ENCODE peak calls at places on chromosomes 5 and 9, in ten cellular contexts. Q is choroid plexus epithelial cell, Z is IMR-90, V is BJ, M is cardiac fibroblast, P is cardiac muscle cell, X is gastrocnemius medialis, H is PC-9, Y is left lung, L is psoas muscle. U is an unnamed sample.

GRCh38 chr5:115557667-115558387 is 13.3 kb upstream of the FEM1C start:
- DNase-seq in Q (peak; percentile 58), Z (no peak), V (no peak), M (peak; percentile 44), P (no peak), X (no peak), H (no peak), Y (no peak), L (no peak), U (no peak)

GRCh38 chr9:16505159-16505558 is 365.3 kb downstream of the BNC2 start:
- DNase-seq in Q (peak; percentile 75), Z (peak; percentile 80), V (no peak), M (peak; percentile 53), P (peak; percentile 52), X (no peak), H (peak; percentile 12), Y (no peak), L (no peak), U (no peak)

GRCh38 chr5:171310816-171311697 is 2.0 kb downstream of the TLX3 start:
- DNase-seq in Q (peak; percentile 47), Z (peak; percentile 39), V (no peak), M (peak; percentile 32), P (peak; percentile 40), X (no peak), H (peak; percentile 25), Y (no peak), L (no peak), U (no peak)

GRCh38 chr5:75668988-75669760 is 48.1 kb downstream of the POC5 start:
- DNase-seq in Q (peak; percentile 44), Z (peak; percentile 18), V (no peak), M (peak; percentile 21), P (peak; percentile 40), X (no peak), H (peak; percentile 31), Y (peak; percentile 44), L (peak; percentile 26), U (peak; percentile 88)

GRCh38 chr5:169647566-169647965 is 10.5 kb downstream of the DOCK2 start:
- DNase-seq in Q (peak; percentile 9), Z (no peak), V (no peak), M (no peak), P (no peak), X (no peak), H (no peak), Y (no peak), L (no peak), U (peak; percentile 71)

GRCh38 chr5:135437796-135438560 is 9.2 kb downstream of the DCANP1 start:
- DNase-seq in Q (peak; percentile 96), Z (peak; percentile 96), V (peak; percentile 78), M (peak; percentile 90), P (peak; percentile 90), X (peak; percentile 93), H (peak; percentile 86), Y (peak; percentile 81), L (peak; percentile 82), U (no peak)

GRCh38 chr5:180126716-180127681 is 55.4 kb upstream of the RNF130 start:
- DNase-seq in Q (peak; percentile 16), Z (no peak), V (no peak), M (peak; percentile 19), P (peak; percentile 23), X (no peak), H (peak; percentile 61), Y (no peak), L (no peak), U (no peak)

GRCh38 chr9:95724253-95724991 is 151.1 kb upstream of the ERCC6L2 start:
- DNase-seq in Q (no peak), Z (no peak), V (no peak), M (no peak), P (no peak), X (no peak), H (no peak), Y (no peak), L (no peak), U (peak; percentile 91)

GRCh38 chr5:61933787-61934626 is 372.0 kb upstream of the KIF2A start:
- DNase-seq in Q (peak; percentile 73), Z (peak; percentile 29), V (no peak), M (peak; percentile 50), P (peak; percentile 60), X (no peak), H (peak; percentile 41), Y (no peak), L (no peak), U (peak; percentile 64)

GRCh38 chr5:172902497-172903472 is 56.4 kb upstream of the RPL26L1 start:
- DNase-seq in Q (peak; percentile 98), Z (peak; percentile 99), V (peak; percentile 97), M (peak; percentile 93), P (peak; percentile 94), X (peak; percentile 69), H (peak; percentile 79), Y (peak; percentile 89), L (peak; percentile 83), U (no peak)

GRCh38 chr5:103034662-103035392 is 85.1 kb downstream of the GIN1 start:
- DNase-seq in Q (no peak), Z (no peak), V (no peak), M (no peak), P (no peak), X (no peak), H (no peak), Y (no peak), L (no peak), U (no peak)

GRCh38 chr5:18195910-18196309 is 561.6 kb downstream of the TAF11L14 start:
- DNase-seq in Q (no peak), Z (no peak), V (no peak), M (no peak), P (no peak), X (no peak), H (no peak), Y (no peak), L (no peak), U (no peak)

GRCh38 chr5:22965960-22966359 is 112.8 kb upstream of the CDH12 start:
- DNase-seq in Q (no peak), Z (no peak), V (no peak), M (no peak), P (no peak), X (no peak), H (no peak), Y (no peak), L (no peak), U (no peak)

DNA sequence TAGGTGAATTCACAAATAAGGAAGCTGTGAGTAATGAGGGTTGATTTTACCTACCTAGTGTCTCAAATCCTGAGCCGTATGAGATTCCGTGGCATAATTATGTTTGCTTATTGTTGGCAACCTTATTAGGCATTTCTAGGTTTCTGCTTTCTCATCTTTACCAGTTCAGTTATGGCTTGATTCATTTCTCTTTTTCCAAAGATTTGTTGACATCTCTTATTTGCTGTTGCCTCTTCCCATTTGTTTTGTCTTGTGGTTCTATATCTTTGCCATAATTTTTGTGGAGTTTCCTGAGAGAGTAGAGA is 470 bp downstream of the IL31RA start:
- DNase-seq in Q (no peak), Z (no peak), V (no peak), M (no peak), P (no peak), X (no peak), H (no peak), Y (no peak), L (no peak), U (no peak)
- H3K4me3 ChIP-seq in Q (peak overlapping the region; percentile 39), Z (no peak overlapping the region), V (no peak overlapping the region), M (no peak overlapping the region), P (no peak overlapping the region), X (no peak overlapping the region), H (no peak overlapping the region), Y (no peak overlapping the region), L (peak overlapping the region; percentile 23), U (no peak overlapping the region)

DNA sequence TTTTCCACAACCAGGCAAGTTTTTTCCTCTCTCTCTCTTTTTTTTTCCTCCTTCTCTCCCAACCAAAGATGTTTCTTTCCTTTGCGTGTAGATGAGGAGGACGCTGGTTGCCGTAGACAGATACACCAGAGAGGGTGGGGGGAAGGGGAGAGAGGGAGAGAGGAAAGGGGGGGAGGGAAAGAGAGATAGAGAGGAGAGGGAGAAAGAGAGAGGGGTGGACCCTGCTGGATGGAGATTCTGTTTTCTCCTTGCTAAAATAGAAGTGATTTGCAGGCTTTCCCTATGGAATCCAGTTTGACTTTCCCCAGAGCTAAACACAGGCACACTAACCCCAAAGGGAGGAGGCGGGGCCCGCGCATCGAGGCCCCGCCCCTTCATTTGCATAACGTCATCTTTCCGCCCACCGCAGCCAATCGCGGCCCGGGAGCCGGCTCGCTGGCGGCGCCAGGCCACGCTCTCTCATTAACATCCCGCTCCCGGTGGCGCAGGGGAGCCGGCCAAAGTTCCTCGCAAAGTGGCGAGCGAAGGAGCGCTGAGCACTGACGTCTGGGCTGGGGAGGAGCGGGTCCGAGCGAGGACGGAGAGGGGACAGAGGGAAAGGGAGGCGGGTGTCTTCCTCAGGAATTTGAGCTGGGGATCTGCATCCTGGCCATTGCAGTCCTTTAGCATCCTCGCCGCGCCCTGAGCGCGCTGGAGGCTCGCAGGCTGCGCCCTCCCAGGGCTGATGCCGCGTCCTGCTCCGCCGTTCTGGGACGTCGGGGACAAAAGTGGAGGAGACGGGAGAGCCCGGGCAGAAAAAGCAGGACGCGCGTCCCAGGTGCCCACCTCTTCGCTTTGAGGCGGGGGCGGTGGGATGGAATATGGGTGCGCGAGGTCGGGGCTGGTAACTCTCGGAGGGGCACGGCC is 559 bp upstream of the EBF1 start:
- DNase-seq in Q (peak; percentile 96), Z (peak; percentile 88), V (peak; percentile 62), M (peak; percentile 97), P (peak; percentile 97), X (peak; percentile 74), H (no peak), Y (peak; percentile 88), L (peak; percentile 92), U (peak; percentile 95)
- TF ChIP-seq CTCF in Q (peak; percentile 17), Z (no peak), V (peak; percentile 14), M (no peak), P (no peak), X (no peak), H (no peak), Y (no peak), L (no peak), U (no peak)

DNA sequence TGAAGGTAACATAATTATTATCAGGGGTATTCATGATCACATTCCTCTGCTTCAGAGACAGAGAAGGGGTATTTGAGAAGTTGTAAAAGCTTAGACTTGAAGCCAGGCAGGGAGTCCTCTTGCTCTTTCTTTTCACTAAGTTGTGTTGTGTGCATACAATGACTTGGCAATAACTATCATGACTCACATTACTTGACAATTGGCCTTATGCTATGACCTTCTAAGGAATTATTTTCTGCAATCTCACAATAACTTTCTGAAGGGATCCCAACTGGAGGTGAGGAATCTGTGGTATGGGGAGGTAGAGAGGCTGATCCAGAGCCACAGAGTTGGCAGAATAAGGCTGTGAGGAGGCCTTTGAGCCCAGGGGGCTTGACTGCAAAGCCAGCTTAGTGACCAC is 622.3 kb downstream of the MTRR start:
- DNase-seq in Q (peak; percentile 34), Z (no peak), V (no peak), M (peak; percentile 15), P (peak; percentile 25), X (no peak), H (no peak), Y (no peak), L (no peak), U (no peak)
- H3K4me3 ChIP-seq in Q (no peak overlapping the region), Z (no peak overlapping the region), V (no peak overlapping the region), M (no peak overlapping the region), P (no peak overlapping the region), X (no peak overlapping the region), H (no peak overlapping the region), Y (no peak overlapping the region), L (no peak overlapping the region), U (no peak overlapping the region)

DNA sequence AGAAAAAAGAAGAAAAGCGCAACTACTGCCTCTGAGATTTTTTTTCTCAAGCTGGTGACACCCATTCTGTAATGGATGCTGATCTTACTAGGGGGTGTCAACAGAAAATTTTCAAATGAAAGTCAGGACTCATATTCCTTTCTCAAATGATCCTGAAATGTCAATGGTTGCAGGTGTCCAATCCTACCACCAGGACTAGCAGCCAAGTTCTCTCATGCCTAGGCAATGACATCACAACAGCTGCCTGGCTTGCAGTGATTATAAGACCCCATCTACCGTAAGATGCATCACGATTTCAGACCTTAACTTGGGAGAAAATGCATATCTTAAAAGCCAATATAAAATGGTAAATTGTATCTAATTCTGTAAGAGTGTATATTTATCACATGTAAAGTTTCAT is 104.6 kb downstream of the DENND1A start:
- DNase-seq in Q (peak; percentile 31), Z (peak; percentile 53), V (no peak), M (no peak), P (peak; percentile 25), X (no peak), H (no peak), Y (no peak), L (no peak), U (no peak)
- TF ChIP-seq CTCF in Q (peak; percentile 39), Z (peak; percentile 23), V (peak; percentile 15), M (peak; percentile 53), P (no peak), X (no peak), H (peak; percentile 25), Y (no peak), L (peak; percentile 32), U (no peak)